ENCODE peak calls at places on chromosomes 11 and 22, in eight cellular contexts. One of them, this sample, is unnamed.

GRCh38 chr11:116731097-116731761 is 41.6 kb downstream of the BUD13 start:
- DNase-seq in left ventricle myocardium inferior: no peak
- DNase-seq in adrenal gland: no peak
- DNase-seq in body of pancreas: no peak
- DNase-seq in lower lobe of right lung: no peak
- DNase-seq in foreskin keratinocyte: no peak
- DNase-seq in stomach: no peak
- DNase-seq in dorsolateral prefrontal cortex: peak; percentile 84
- DNase-seq in this sample: no peak

GRCh38 chr11:128522943-128523518 is 64.3 kb downstream of the ETS1 start:
- DNase-seq in lower lobe of right lung: no peak
- DNase-seq in left ventricle myocardium inferior: no peak
- DNase-seq in stomach: no peak
- DNase-seq in foreskin keratinocyte: no peak
- DNase-seq in dorsolateral prefrontal cortex: no peak
- DNase-seq in body of pancreas: no peak
- DNase-seq in adrenal gland: no peak
- DNase-seq in this sample: no peak

GRCh38 chr22:24510694-24511625 is 15.8 kb downstream of the UPB1 start:
- DNase-seq in foreskin keratinocyte: no peak
- DNase-seq in lower lobe of right lung: no peak
- DNase-seq in adrenal gland: no peak
- DNase-seq in left ventricle myocardium inferior: peak; percentile 25
- DNase-seq in body of pancreas: peak; percentile 44
- DNase-seq in dorsolateral prefrontal cortex: no peak
- DNase-seq in stomach: peak; percentile 68
- DNase-seq in this sample: peak; percentile 29

GRCh38 chr11:69638941-69639681 is 1.8 kb upstream of the CCND1 start:
- DNase-seq in body of pancreas: peak; percentile 89
- DNase-seq in dorsolateral prefrontal cortex: peak; percentile 72
- DNase-seq in stomach: peak; percentile 91
- DNase-seq in left ventricle myocardium inferior: peak; percentile 94
- DNase-seq in foreskin keratinocyte: peak; percentile 84
- DNase-seq in lower lobe of right lung: peak; percentile 95
- DNase-seq in adrenal gland: peak; percentile 91
- DNase-seq in this sample: peak; percentile 83

GRCh38 chr11:116079580-116079979 is 575.4 kb upstream of the CADM1 start:
- DNase-seq in stomach: no peak
- DNase-seq in lower lobe of right lung: no peak
- DNase-seq in dorsolateral prefrontal cortex: no peak
- DNase-seq in adrenal gland: no peak
- DNase-seq in left ventricle myocardium inferior: no peak
- DNase-seq in foreskin keratinocyte: no peak
- DNase-seq in body of pancreas: no peak
- DNase-seq in this sample: no peak

GRCh38 chr11:118547132-118547531 is 16.1 kb downstream of the TMEM25 start:
- DNase-seq in dorsolateral prefrontal cortex: no peak
- DNase-seq in adrenal gland: no peak
- DNase-seq in left ventricle myocardium inferior: no peak
- DNase-seq in lower lobe of right lung: no peak
- DNase-seq in stomach: no peak
- DNase-seq in body of pancreas: no peak
- DNase-seq in foreskin keratinocyte: no peak
- DNase-seq in this sample: no peak

GRCh38 chr22:39197578-39197977 is 45.1 kb upstream of the CBX7 start:
- DNase-seq in body of pancreas: no peak
- DNase-seq in left ventricle myocardium inferior: no peak
- DNase-seq in lower lobe of right lung: no peak
- DNase-seq in foreskin keratinocyte: no peak
- DNase-seq in stomach: no peak
- DNase-seq in dorsolateral prefrontal cortex: no peak
- DNase-seq in adrenal gland: no peak
- DNase-seq in this sample: no peak

GRCh38 chr22:48223488-48224190 is 1461.2 kb downstream of the TBC1D22A start:
- DNase-seq in stomach: no peak
- DNase-seq in foreskin keratinocyte: no peak
- DNase-seq in body of pancreas: no peak
- DNase-seq in left ventricle myocardium inferior: no peak
- DNase-seq in dorsolateral prefrontal cortex: peak; percentile 66
- DNase-seq in lower lobe of right lung: no peak
- DNase-seq in adrenal gland: no peak
- DNase-seq in this sample: no peak

GRCh38 chr22:28801845-28802594 is 1.7 kb upstream of the XBP1 start:
- DNase-seq in dorsolateral prefrontal cortex: no peak
- DNase-seq in foreskin keratinocyte: no peak
- DNase-seq in stomach: peak; percentile 65
- DNase-seq in body of pancreas: peak; percentile 89
- DNase-seq in left ventricle myocardium inferior: no peak
- DNase-seq in adrenal gland: no peak
- DNase-seq in lower lobe of right lung: no peak
- DNase-seq in this sample: peak; percentile 20

GRCh38 chr11:119423459-119424254 is 685 bp upstream of the THY1 start:
- DNase-seq in body of pancreas: no peak
- DNase-seq in dorsolateral prefrontal cortex: no peak
- DNase-seq in stomach: no peak
- DNase-seq in adrenal gland: no peak
- DNase-seq in left ventricle myocardium inferior: no peak
- DNase-seq in foreskin keratinocyte: no peak
- DNase-seq in lower lobe of right lung: no peak
- DNase-seq in this sample: no peak

GRCh38 chr11:95764267-95764898 is 25.2 kb downstream of the FAM76B start:
- DNase-seq in dorsolateral prefrontal cortex: no peak
- DNase-seq in stomach: no peak
- DNase-seq in foreskin keratinocyte: no peak
- DNase-seq in adrenal gland: no peak
- DNase-seq in body of pancreas: no peak
- DNase-seq in left ventricle myocardium inferior: no peak
- DNase-seq in lower lobe of right lung: no peak
- DNase-seq in this sample: peak; percentile 51

GRCh38 chr11:66859686-66860448 is 3.0 kb downstream of the LRFN4 start:
- DNase-seq in dorsolateral prefrontal cortex: no peak
- DNase-seq in lower lobe of right lung: no peak
- DNase-seq in adrenal gland: no peak
- DNase-seq in body of pancreas: no peak
- DNase-seq in foreskin keratinocyte: no peak
- DNase-seq in stomach: no peak
- DNase-seq in left ventricle myocardium inferior: no peak
- DNase-seq in this sample: no peak

DNA sequence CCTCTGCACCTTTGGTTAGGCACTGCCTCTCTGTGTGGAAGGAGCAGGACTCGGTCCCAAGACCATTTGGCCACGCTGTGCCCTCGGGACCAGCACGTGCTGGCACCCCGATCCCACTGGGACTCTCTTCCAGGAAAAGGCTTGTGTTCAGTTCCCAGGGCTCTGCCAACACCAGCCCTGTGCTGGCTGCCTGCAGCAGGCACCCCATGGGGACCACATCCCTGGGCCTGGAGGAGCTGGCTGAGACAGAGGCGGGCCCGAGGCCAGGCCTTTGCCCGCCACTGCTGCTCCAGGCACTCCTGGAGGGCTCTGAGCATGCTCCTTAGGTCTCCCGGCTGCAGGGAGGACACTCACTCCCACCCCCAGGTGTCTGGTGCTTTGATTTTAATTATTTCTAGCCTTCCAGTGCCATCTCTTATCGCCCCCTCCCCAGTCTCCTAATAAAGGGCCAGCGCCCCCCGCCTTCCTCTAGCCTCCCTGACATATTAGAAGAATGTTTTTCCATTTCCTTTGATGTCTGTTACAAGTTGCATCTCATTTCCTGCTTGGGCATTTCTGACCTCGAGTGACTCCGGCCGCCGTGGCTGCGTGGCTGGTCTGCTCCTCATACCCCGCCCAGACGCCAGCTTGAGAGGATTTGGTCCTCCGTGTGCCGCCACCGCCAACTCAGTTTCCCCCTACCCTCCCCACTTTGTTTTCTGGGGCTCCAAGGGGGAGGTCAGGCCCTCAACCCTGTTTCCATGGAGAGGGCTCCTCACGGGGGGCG is 14.4 kb downstream of the CDKN1C start:
- DNase-seq in foreskin keratinocyte: no peak
- DNase-seq in stomach: no peak
- DNase-seq in lower lobe of right lung: no peak
- DNase-seq in body of pancreas: no peak
- DNase-seq in dorsolateral prefrontal cortex: no peak
- DNase-seq in adrenal gland: no peak
- DNase-seq in left ventricle myocardium inferior: no peak
- DNase-seq in this sample: no peak
- H3K27me3 ChIP-seq in foreskin keratinocyte: peaks cover 57% of the 10 kb centered on the region
- H3K27me3 ChIP-seq in stomach: peaks cover 31% of the 10 kb centered on the region
- H3K27me3 ChIP-seq in lower lobe of right lung: peaks cover 33% of the 10 kb centered on the region
- H3K27me3 ChIP-seq in body of pancreas: no peaks in the 10 kb centered on the region
- H3K27me3 ChIP-seq in dorsolateral prefrontal cortex: peaks cover 4% of the 10 kb centered on the region
- H3K27me3 ChIP-seq in adrenal gland: peaks cover 15% of the 10 kb centered on the region
- H3K27me3 ChIP-seq in left ventricle myocardium inferior: peaks cover 59% of the 10 kb centered on the region
- H3K27me3 ChIP-seq in this sample: peaks cover 13% of the 10 kb centered on the region

DNA sequence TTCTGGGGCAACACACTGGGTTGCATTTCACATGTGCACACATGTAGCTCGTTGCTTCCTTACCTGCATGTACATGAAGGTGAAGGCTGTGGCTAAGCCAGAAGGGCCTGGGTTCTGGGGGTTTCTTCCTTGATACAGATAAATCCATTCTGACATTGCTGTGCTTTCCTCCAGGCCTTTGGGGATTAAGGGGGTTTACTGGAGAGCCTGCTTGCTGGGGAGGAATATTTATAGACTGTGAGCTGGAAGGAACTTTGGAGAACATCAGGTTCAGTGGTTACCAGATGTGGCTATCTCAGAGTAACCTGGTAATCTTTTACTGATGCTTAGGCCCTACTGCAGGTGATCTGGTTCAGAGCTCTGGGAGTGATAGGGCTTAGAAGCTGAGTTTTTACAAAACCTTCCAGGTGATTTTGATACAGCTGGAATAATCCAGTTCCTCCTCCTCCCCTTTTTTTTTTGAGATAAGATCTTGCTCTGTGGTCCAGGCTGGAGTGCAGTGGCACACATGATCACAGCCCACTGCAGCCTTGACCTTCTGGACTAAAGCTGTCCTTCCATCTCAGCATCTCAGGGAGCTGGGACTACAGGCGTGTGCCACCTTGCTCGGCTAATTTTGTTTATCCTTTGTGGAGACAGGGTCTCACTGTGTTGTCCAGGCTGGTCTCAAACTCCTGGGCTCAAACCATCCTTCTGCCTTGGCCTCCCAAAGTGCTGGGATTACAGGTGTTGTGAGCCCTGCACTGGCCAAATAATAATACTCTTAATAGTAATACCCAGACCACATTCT is 19.9 kb downstream of the ACO2 start:
- DNase-seq in left ventricle myocardium inferior: no peak
- DNase-seq in lower lobe of right lung: no peak
- DNase-seq in foreskin keratinocyte: no peak
- DNase-seq in stomach: no peak
- DNase-seq in adrenal gland: no peak
- DNase-seq in body of pancreas: no peak
- DNase-seq in dorsolateral prefrontal cortex: no peak
- DNase-seq in this sample: no peak
- TF ChIP-seq CTCF in left ventricle myocardium inferior: no peak
- TF ChIP-seq CTCF in lower lobe of right lung: no peak
- TF ChIP-seq CTCF in foreskin keratinocyte: no peak
- TF ChIP-seq CTCF in stomach: no peak
- TF ChIP-seq CTCF in adrenal gland: no peak
- TF ChIP-seq CTCF in body of pancreas: no peak
- TF ChIP-seq CTCF in dorsolateral prefrontal cortex: no peak
- TF ChIP-seq CTCF in this sample: no peak

DNA sequence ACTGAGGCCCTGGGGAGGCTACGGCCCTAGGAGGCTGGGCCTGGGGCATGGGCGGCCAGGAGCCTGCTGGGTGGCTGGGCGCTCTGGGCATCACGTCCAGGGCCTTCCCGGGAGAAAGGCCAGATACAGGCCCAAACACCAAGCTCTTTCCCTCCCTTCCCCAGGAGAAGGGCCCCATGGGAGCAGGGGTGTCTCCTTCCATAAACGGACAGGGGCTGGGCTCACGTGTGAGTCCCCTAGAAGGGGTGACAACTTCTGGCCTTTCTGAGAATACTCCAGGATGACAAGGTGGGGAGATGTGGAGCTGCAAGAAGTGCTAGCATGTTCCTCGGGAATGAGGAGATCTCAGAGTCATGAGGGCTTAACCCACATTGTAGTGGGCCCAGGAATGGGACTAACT is 19.5 kb upstream of the SYT8 start:
- DNase-seq in adrenal gland: no peak
- DNase-seq in lower lobe of right lung: no peak
- DNase-seq in body of pancreas: no peak
- DNase-seq in dorsolateral prefrontal cortex: no peak
- DNase-seq in stomach: no peak
- DNase-seq in foreskin keratinocyte: no peak
- DNase-seq in left ventricle myocardium inferior: no peak
- DNase-seq in this sample: no peak
- H3K27me3 ChIP-seq in adrenal gland: no peaks in the 10 kb centered on the region
- H3K27me3 ChIP-seq in lower lobe of right lung: peaks cover 21% of the 10 kb centered on the region
- H3K27me3 ChIP-seq in body of pancreas: no peaks in the 10 kb centered on the region
- H3K27me3 ChIP-seq in dorsolateral prefrontal cortex: no peaks in the 10 kb centered on the region
- H3K27me3 ChIP-seq in stomach: no peaks in the 10 kb centered on the region
- H3K27me3 ChIP-seq in foreskin keratinocyte: no peaks in the 10 kb centered on the region
- H3K27me3 ChIP-seq in left ventricle myocardium inferior: peaks cover 38% of the 10 kb centered on the region
- H3K27me3 ChIP-seq in this sample: no peaks in the 10 kb centered on the region

GRCh38 chr22:32413715-32414114 is 1.7 kb upstream of the RTCB start:
- DNase-seq in dorsolateral prefrontal cortex: no peak
- DNase-seq in foreskin keratinocyte: no peak
- DNase-seq in left ventricle myocardium inferior: no peak
- DNase-seq in body of pancreas: no peak
- DNase-seq in adrenal gland: no peak
- DNase-seq in lower lobe of right lung: no peak
- DNase-seq in stomach: no peak
- DNase-seq in this sample: peak; percentile 40

GRCh38 chr22:32422062-32422461 is 10.0 kb upstream of the RTCB start:
- DNase-seq in adrenal gland: no peak
- DNase-seq in body of pancreas: no peak
- DNase-seq in stomach: no peak
- DNase-seq in dorsolateral prefrontal cortex: no peak
- DNase-seq in foreskin keratinocyte: no peak
- DNase-seq in lower lobe of right lung: no peak
- DNase-seq in left ventricle myocardium inferior: no peak
- DNase-seq in this sample: no peak

GRCh38 chr22:32421484-32421883 is 9.4 kb upstream of the RTCB start:
- DNase-seq in left ventricle myocardium inferior: no peak
- DNase-seq in stomach: no peak
- DNase-seq in body of pancreas: no peak
- DNase-seq in dorsolateral prefrontal cortex: no peak
- DNase-seq in adrenal gland: no peak
- DNase-seq in foreskin keratinocyte: no peak
- DNase-seq in lower lobe of right lung: no peak
- DNase-seq in this sample: peak; percentile 18

GRCh38 chr22:32416556-32417085 is 4.6 kb upstream of the RTCB start:
- DNase-seq in dorsolateral prefrontal cortex: no peak
- DNase-seq in lower lobe of right lung: no peak
- DNase-seq in foreskin keratinocyte: no peak
- DNase-seq in left ventricle myocardium inferior: no peak
- DNase-seq in stomach: no peak
- DNase-seq in body of pancreas: no peak
- DNase-seq in adrenal gland: no peak
- DNase-seq in this sample: no peak

DNA sequence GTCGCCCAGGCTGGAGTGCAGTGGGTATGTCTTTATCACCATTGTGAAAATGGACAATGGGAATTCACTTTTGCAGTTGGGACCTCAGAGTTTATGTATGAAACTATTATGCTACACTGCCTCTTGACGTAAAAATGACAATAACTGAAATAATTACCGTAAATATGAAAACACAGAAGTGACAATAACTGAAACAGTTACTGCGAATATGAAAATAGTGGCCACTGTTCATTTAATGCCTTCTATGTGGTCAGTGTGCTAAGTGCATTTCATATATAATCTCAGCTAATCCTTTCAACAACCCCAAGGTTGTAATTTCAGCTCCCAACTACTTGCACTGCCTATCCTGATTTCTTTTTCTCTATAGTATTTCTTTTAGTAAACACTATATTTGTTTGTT is 5.9 kb upstream of the RTCB start:
- DNase-seq in body of pancreas: no peak
- DNase-seq in lower lobe of right lung: no peak
- DNase-seq in adrenal gland: no peak
- DNase-seq in left ventricle myocardium inferior: no peak
- DNase-seq in dorsolateral prefrontal cortex: no peak
- DNase-seq in stomach: no peak
- DNase-seq in foreskin keratinocyte: no peak
- DNase-seq in this sample: no peak
- TF ChIP-seq CTCF in body of pancreas: no peak
- TF ChIP-seq CTCF in lower lobe of right lung: no peak
- TF ChIP-seq CTCF in adrenal gland: no peak
- TF ChIP-seq CTCF in left ventricle myocardium inferior: no peak
- TF ChIP-seq CTCF in dorsolateral prefrontal cortex: no peak
- TF ChIP-seq CTCF in stomach: no peak
- TF ChIP-seq CTCF in foreskin keratinocyte: no peak
- TF ChIP-seq CTCF in this sample: no peak